ENCODE peak calls at places on chromosomes 1 and 21, in ten cellular contexts. One of them, this sample, is unnamed.

GRCh38 chr1:94677714-94678113 is 136.2 kb upstream of the F3 start:
- DNase-seq in activated CD4-positive, alpha-beta T cell treated with anti-CD3 and anti-CD28 coated beads, Interleukin-2, amount 50 U/mL, for 24 hours: no peak
- DNase-seq in dermis blood vessel endothelial cell: no peak
- DNase-seq in activated T-helper 1 cell treated with anti-CD3 and anti-CD28 coated beads, Interleukin-12 subunit alpha, Interleukin-12 subunit beta, Interleukin-2, Interleukin-4 antibody, amounts not matched to agents 30 ng/mL and 10 ng/mL and 1 ng/mL, durations not matched to agents 14 hours and 24 hours and 36 hours: no peak
- DNase-seq in fibroblast of mammary gland: no peak
- DNase-seq in left colon: no peak
- DNase-seq in dorsolateral prefrontal cortex: no peak
- DNase-seq in thoracic aorta: no peak
- DNase-seq in GM04504: no peak
- DNase-seq in astrocyte of the cerebellum: no peak
- DNase-seq in this sample: no peak

GRCh38 chr1:211566431-211567025 is 12.4 kb downstream of the SLC30A1 start:
- DNase-seq in thoracic aorta: no peak
- DNase-seq in dorsolateral prefrontal cortex: no peak
- DNase-seq in GM04504: no peak
- DNase-seq in fibroblast of mammary gland: no peak
- DNase-seq in left colon: no peak
- DNase-seq in dermis blood vessel endothelial cell: no peak
- DNase-seq in activated CD4-positive, alpha-beta T cell treated with anti-CD3 and anti-CD28 coated beads, Interleukin-2, amount 50 U/mL, for 24 hours: no peak
- DNase-seq in activated T-helper 1 cell treated with anti-CD3 and anti-CD28 coated beads, Interleukin-12 subunit alpha, Interleukin-12 subunit beta, Interleukin-2, Interleukin-4 antibody, amounts not matched to agents 30 ng/mL and 10 ng/mL and 1 ng/mL, durations not matched to agents 14 hours and 24 hours and 36 hours: no peak
- DNase-seq in astrocyte of the cerebellum: no peak
- DNase-seq in this sample: no peak

GRCh38 chr1:20189664-20190063 is 3.3 kb upstream of the PLA2G2C start:
- DNase-seq in GM04504: no peak
- DNase-seq in dermis blood vessel endothelial cell: no peak
- DNase-seq in dorsolateral prefrontal cortex: no peak
- DNase-seq in fibroblast of mammary gland: no peak
- DNase-seq in left colon: no peak
- DNase-seq in thoracic aorta: no peak
- DNase-seq in astrocyte of the cerebellum: no peak
- DNase-seq in activated T-helper 1 cell treated with anti-CD3 and anti-CD28 coated beads, Interleukin-12 subunit alpha, Interleukin-12 subunit beta, Interleukin-2, Interleukin-4 antibody, amounts not matched to agents 30 ng/mL and 10 ng/mL and 1 ng/mL, durations not matched to agents 14 hours and 24 hours and 36 hours: no peak
- DNase-seq in activated CD4-positive, alpha-beta T cell treated with anti-CD3 and anti-CD28 coated beads, Interleukin-2, amount 50 U/mL, for 24 hours: no peak
- DNase-seq in this sample: no peak

GRCh38 chr1:222048030-222048632 is 306.2 kb upstream of the DUSP10 start:
- DNase-seq in activated T-helper 1 cell treated with anti-CD3 and anti-CD28 coated beads, Interleukin-12 subunit alpha, Interleukin-12 subunit beta, Interleukin-2, Interleukin-4 antibody, amounts not matched to agents 30 ng/mL and 10 ng/mL and 1 ng/mL, durations not matched to agents 14 hours and 24 hours and 36 hours: no peak
- DNase-seq in dermis blood vessel endothelial cell: no peak
- DNase-seq in left colon: no peak
- DNase-seq in dorsolateral prefrontal cortex: no peak
- DNase-seq in thoracic aorta: no peak
- DNase-seq in astrocyte of the cerebellum: peak
- DNase-seq in GM04504: peak
- DNase-seq in activated CD4-positive, alpha-beta T cell treated with anti-CD3 and anti-CD28 coated beads, Interleukin-2, amount 50 U/mL, for 24 hours: no peak
- DNase-seq in fibroblast of mammary gland: peak
- DNase-seq in this sample: no peak

GRCh38 chr21:45473496-45474322 is 68.5 kb downstream of the SLC19A1 start:
- DNase-seq in fibroblast of mammary gland: no peak
- DNase-seq in activated T-helper 1 cell treated with anti-CD3 and anti-CD28 coated beads, Interleukin-12 subunit alpha, Interleukin-12 subunit beta, Interleukin-2, Interleukin-4 antibody, amounts not matched to agents 30 ng/mL and 10 ng/mL and 1 ng/mL, durations not matched to agents 14 hours and 24 hours and 36 hours: no peak
- DNase-seq in thoracic aorta: no peak
- DNase-seq in astrocyte of the cerebellum: no peak
- DNase-seq in activated CD4-positive, alpha-beta T cell treated with anti-CD3 and anti-CD28 coated beads, Interleukin-2, amount 50 U/mL, for 24 hours: no peak
- DNase-seq in dorsolateral prefrontal cortex: no peak
- DNase-seq in GM04504: no peak
- DNase-seq in left colon: no peak
- DNase-seq in dermis blood vessel endothelial cell: no peak
- DNase-seq in this sample: no peak

GRCh38 chr1:99544328-99544727 is 101.6 kb upstream of the PALMD start:
- DNase-seq in dermis blood vessel endothelial cell: peak
- DNase-seq in fibroblast of mammary gland: peak
- DNase-seq in activated CD4-positive, alpha-beta T cell treated with anti-CD3 and anti-CD28 coated beads, Interleukin-2, amount 50 U/mL, for 24 hours: no peak
- DNase-seq in GM04504: no peak
- DNase-seq in left colon: no peak
- DNase-seq in dorsolateral prefrontal cortex: no peak
- DNase-seq in thoracic aorta: no peak
- DNase-seq in astrocyte of the cerebellum: peak
- DNase-seq in activated T-helper 1 cell treated with anti-CD3 and anti-CD28 coated beads, Interleukin-12 subunit alpha, Interleukin-12 subunit beta, Interleukin-2, Interleukin-4 antibody, amounts not matched to agents 30 ng/mL and 10 ng/mL and 1 ng/mL, durations not matched to agents 14 hours and 24 hours and 36 hours: no peak
- DNase-seq in this sample: no peak

GRCh38 chr1:234114648-234115307 is 210.3 kb downstream of the SLC35F3 start:
- DNase-seq in left colon: peak
- DNase-seq in dorsolateral prefrontal cortex: peak
- DNase-seq in thoracic aorta: no peak
- DNase-seq in astrocyte of the cerebellum: peak
- DNase-seq in GM04504: peak
- DNase-seq in fibroblast of mammary gland: peak
- DNase-seq in activated T-helper 1 cell treated with anti-CD3 and anti-CD28 coated beads, Interleukin-12 subunit alpha, Interleukin-12 subunit beta, Interleukin-2, Interleukin-4 antibody, amounts not matched to agents 30 ng/mL and 10 ng/mL and 1 ng/mL, durations not matched to agents 14 hours and 24 hours and 36 hours: no peak
- DNase-seq in activated CD4-positive, alpha-beta T cell treated with anti-CD3 and anti-CD28 coated beads, Interleukin-2, amount 50 U/mL, for 24 hours: no peak
- DNase-seq in dermis blood vessel endothelial cell: peak
- DNase-seq in this sample: peak

GRCh38 chr1:9289724-9290493 is 2.8 kb upstream of the SPSB1 start:
- DNase-seq in activated CD4-positive, alpha-beta T cell treated with anti-CD3 and anti-CD28 coated beads, Interleukin-2, amount 50 U/mL, for 24 hours: no peak
- DNase-seq in thoracic aorta: peak
- DNase-seq in activated T-helper 1 cell treated with anti-CD3 and anti-CD28 coated beads, Interleukin-12 subunit alpha, Interleukin-12 subunit beta, Interleukin-2, Interleukin-4 antibody, amounts not matched to agents 30 ng/mL and 10 ng/mL and 1 ng/mL, durations not matched to agents 14 hours and 24 hours and 36 hours: no peak
- DNase-seq in GM04504: peak
- DNase-seq in astrocyte of the cerebellum: no peak
- DNase-seq in dermis blood vessel endothelial cell: peak
- DNase-seq in left colon: no peak
- DNase-seq in fibroblast of mammary gland: peak
- DNase-seq in dorsolateral prefrontal cortex: no peak
- DNase-seq in this sample: no peak

GRCh38 chr21:42614811-42615342 is 38.5 kb upstream of the PDE9A start:
- DNase-seq in activated T-helper 1 cell treated with anti-CD3 and anti-CD28 coated beads, Interleukin-12 subunit alpha, Interleukin-12 subunit beta, Interleukin-2, Interleukin-4 antibody, amounts not matched to agents 30 ng/mL and 10 ng/mL and 1 ng/mL, durations not matched to agents 14 hours and 24 hours and 36 hours: peak
- DNase-seq in left colon: peak
- DNase-seq in GM04504: no peak
- DNase-seq in dermis blood vessel endothelial cell: no peak
- DNase-seq in activated CD4-positive, alpha-beta T cell treated with anti-CD3 and anti-CD28 coated beads, Interleukin-2, amount 50 U/mL, for 24 hours: peak
- DNase-seq in astrocyte of the cerebellum: no peak
- DNase-seq in dorsolateral prefrontal cortex: no peak
- DNase-seq in thoracic aorta: no peak
- DNase-seq in fibroblast of mammary gland: peak
- DNase-seq in this sample: peak

GRCh38 chr1:116122955-116123757 is 12.0 kb downstream of the MAB21L3 start:
- DNase-seq in left colon: peak
- DNase-seq in fibroblast of mammary gland: peak
- DNase-seq in thoracic aorta: no peak
- DNase-seq in GM04504: peak
- DNase-seq in astrocyte of the cerebellum: peak
- DNase-seq in dorsolateral prefrontal cortex: no peak
- DNase-seq in activated CD4-positive, alpha-beta T cell treated with anti-CD3 and anti-CD28 coated beads, Interleukin-2, amount 50 U/mL, for 24 hours: no peak
- DNase-seq in dermis blood vessel endothelial cell: no peak
- DNase-seq in activated T-helper 1 cell treated with anti-CD3 and anti-CD28 coated beads, Interleukin-12 subunit alpha, Interleukin-12 subunit beta, Interleukin-2, Interleukin-4 antibody, amounts not matched to agents 30 ng/mL and 10 ng/mL and 1 ng/mL, durations not matched to agents 14 hours and 24 hours and 36 hours: no peak
- DNase-seq in this sample: peak

GRCh38 chr1:158055854-158056253 is 62.4 kb downstream of the KIRREL1 start:
- DNase-seq in activated T-helper 1 cell treated with anti-CD3 and anti-CD28 coated beads, Interleukin-12 subunit alpha, Interleukin-12 subunit beta, Interleukin-2, Interleukin-4 antibody, amounts not matched to agents 30 ng/mL and 10 ng/mL and 1 ng/mL, durations not matched to agents 14 hours and 24 hours and 36 hours: no peak
- DNase-seq in left colon: no peak
- DNase-seq in GM04504: no peak
- DNase-seq in thoracic aorta: no peak
- DNase-seq in dermis blood vessel endothelial cell: peak
- DNase-seq in astrocyte of the cerebellum: no peak
- DNase-seq in dorsolateral prefrontal cortex: no peak
- DNase-seq in activated CD4-positive, alpha-beta T cell treated with anti-CD3 and anti-CD28 coated beads, Interleukin-2, amount 50 U/mL, for 24 hours: no peak
- DNase-seq in fibroblast of mammary gland: no peak
- DNase-seq in this sample: no peak

GRCh38 chr1:85344256-85344694 is 67.8 kb upstream of the BCL10 start:
- DNase-seq in activated CD4-positive, alpha-beta T cell treated with anti-CD3 and anti-CD28 coated beads, Interleukin-2, amount 50 U/mL, for 24 hours: no peak
- DNase-seq in astrocyte of the cerebellum: no peak
- DNase-seq in left colon: peak
- DNase-seq in activated T-helper 1 cell treated with anti-CD3 and anti-CD28 coated beads, Interleukin-12 subunit alpha, Interleukin-12 subunit beta, Interleukin-2, Interleukin-4 antibody, amounts not matched to agents 30 ng/mL and 10 ng/mL and 1 ng/mL, durations not matched to agents 14 hours and 24 hours and 36 hours: no peak
- DNase-seq in dermis blood vessel endothelial cell: peak
- DNase-seq in fibroblast of mammary gland: peak
- DNase-seq in thoracic aorta: no peak
- DNase-seq in GM04504: no peak
- DNase-seq in dorsolateral prefrontal cortex: no peak
- DNase-seq in this sample: no peak

GRCh38 chr1:111904478-111905218 is 84.8 kb downstream of the KCND3 start:
- DNase-seq in astrocyte of the cerebellum: peak
- DNase-seq in GM04504: no peak
- DNase-seq in left colon: no peak
- DNase-seq in dermis blood vessel endothelial cell: no peak
- DNase-seq in dorsolateral prefrontal cortex: peak
- DNase-seq in fibroblast of mammary gland: no peak
- DNase-seq in activated CD4-positive, alpha-beta T cell treated with anti-CD3 and anti-CD28 coated beads, Interleukin-2, amount 50 U/mL, for 24 hours: no peak
- DNase-seq in activated T-helper 1 cell treated with anti-CD3 and anti-CD28 coated beads, Interleukin-12 subunit alpha, Interleukin-12 subunit beta, Interleukin-2, Interleukin-4 antibody, amounts not matched to agents 30 ng/mL and 10 ng/mL and 1 ng/mL, durations not matched to agents 14 hours and 24 hours and 36 hours: no peak
- DNase-seq in thoracic aorta: no peak
- DNase-seq in this sample: no peak

GRCh38 chr21:35989185-35989735 is 71.1 kb downstream of the SETD4 start:
- DNase-seq in left colon: peak
- DNase-seq in dorsolateral prefrontal cortex: no peak
- DNase-seq in activated T-helper 1 cell treated with anti-CD3 and anti-CD28 coated beads, Interleukin-12 subunit alpha, Interleukin-12 subunit beta, Interleukin-2, Interleukin-4 antibody, amounts not matched to agents 30 ng/mL and 10 ng/mL and 1 ng/mL, durations not matched to agents 14 hours and 24 hours and 36 hours: no peak
- DNase-seq in thoracic aorta: no peak
- DNase-seq in astrocyte of the cerebellum: no peak
- DNase-seq in fibroblast of mammary gland: peak
- DNase-seq in activated CD4-positive, alpha-beta T cell treated with anti-CD3 and anti-CD28 coated beads, Interleukin-2, amount 50 U/mL, for 24 hours: no peak
- DNase-seq in GM04504: peak
- DNase-seq in dermis blood vessel endothelial cell: no peak
- DNase-seq in this sample: peak

GRCh38 chr1:60280764-60281278 is 207.3 kb upstream of the C1orf87 start:
- DNase-seq in dorsolateral prefrontal cortex: no peak
- DNase-seq in activated CD4-positive, alpha-beta T cell treated with anti-CD3 and anti-CD28 coated beads, Interleukin-2, amount 50 U/mL, for 24 hours: no peak
- DNase-seq in dermis blood vessel endothelial cell: no peak
- DNase-seq in activated T-helper 1 cell treated with anti-CD3 and anti-CD28 coated beads, Interleukin-12 subunit alpha, Interleukin-12 subunit beta, Interleukin-2, Interleukin-4 antibody, amounts not matched to agents 30 ng/mL and 10 ng/mL and 1 ng/mL, durations not matched to agents 14 hours and 24 hours and 36 hours: no peak
- DNase-seq in thoracic aorta: no peak
- DNase-seq in left colon: no peak
- DNase-seq in GM04504: no peak
- DNase-seq in fibroblast of mammary gland: no peak
- DNase-seq in astrocyte of the cerebellum: no peak
- DNase-seq in this sample: no peak

GRCh38 chr1:160205974-160206369 is 788 bp downstream of the PEA15 start:
- DNase-seq in astrocyte of the cerebellum: no peak
- DNase-seq in thoracic aorta: peak
- DNase-seq in GM04504: no peak
- DNase-seq in activated T-helper 1 cell treated with anti-CD3 and anti-CD28 coated beads, Interleukin-12 subunit alpha, Interleukin-12 subunit beta, Interleukin-2, Interleukin-4 antibody, amounts not matched to agents 30 ng/mL and 10 ng/mL and 1 ng/mL, durations not matched to agents 14 hours and 24 hours and 36 hours: no peak
- DNase-seq in dorsolateral prefrontal cortex: peak
- DNase-seq in dermis blood vessel endothelial cell: peak
- DNase-seq in activated CD4-positive, alpha-beta T cell treated with anti-CD3 and anti-CD28 coated beads, Interleukin-2, amount 50 U/mL, for 24 hours: peak
- DNase-seq in fibroblast of mammary gland: peak
- DNase-seq in left colon: peak
- DNase-seq in this sample: peak

GRCh38 chr1:65069186-65069585 is 78.8 kb upstream of the AK4 start:
- DNase-seq in dorsolateral prefrontal cortex: no peak
- DNase-seq in activated CD4-positive, alpha-beta T cell treated with anti-CD3 and anti-CD28 coated beads, Interleukin-2, amount 50 U/mL, for 24 hours: no peak
- DNase-seq in GM04504: no peak
- DNase-seq in dermis blood vessel endothelial cell: no peak
- DNase-seq in thoracic aorta: no peak
- DNase-seq in left colon: peak
- DNase-seq in fibroblast of mammary gland: no peak
- DNase-seq in activated T-helper 1 cell treated with anti-CD3 and anti-CD28 coated beads, Interleukin-12 subunit alpha, Interleukin-12 subunit beta, Interleukin-2, Interleukin-4 antibody, amounts not matched to agents 30 ng/mL and 10 ng/mL and 1 ng/mL, durations not matched to agents 14 hours and 24 hours and 36 hours: no peak
- DNase-seq in astrocyte of the cerebellum: no peak
- DNase-seq in this sample: peak

GRCh38 chr1:194043984-194044755 is 857.8 kb upstream of the B3GALT2 start:
- DNase-seq in fibroblast of mammary gland: peak
- DNase-seq in dermis blood vessel endothelial cell: no peak
- DNase-seq in activated T-helper 1 cell treated with anti-CD3 and anti-CD28 coated beads, Interleukin-12 subunit alpha, Interleukin-12 subunit beta, Interleukin-2, Interleukin-4 antibody, amounts not matched to agents 30 ng/mL and 10 ng/mL and 1 ng/mL, durations not matched to agents 14 hours and 24 hours and 36 hours: no peak
- DNase-seq in activated CD4-positive, alpha-beta T cell treated with anti-CD3 and anti-CD28 coated beads, Interleukin-2, amount 50 U/mL, for 24 hours: no peak
- DNase-seq in thoracic aorta: no peak
- DNase-seq in astrocyte of the cerebellum: peak
- DNase-seq in GM04504: no peak
- DNase-seq in dorsolateral prefrontal cortex: no peak
- DNase-seq in left colon: no peak
- DNase-seq in this sample: no peak

GRCh38 chr21:26423506-26423905 is 149.6 kb downstream of the CYYR1 start:
- DNase-seq in dorsolateral prefrontal cortex: no peak
- DNase-seq in fibroblast of mammary gland: no peak
- DNase-seq in thoracic aorta: no peak
- DNase-seq in left colon: no peak
- DNase-seq in dermis blood vessel endothelial cell: no peak
- DNase-seq in activated CD4-positive, alpha-beta T cell treated with anti-CD3 and anti-CD28 coated beads, Interleukin-2, amount 50 U/mL, for 24 hours: no peak
- DNase-seq in activated T-helper 1 cell treated with anti-CD3 and anti-CD28 coated beads, Interleukin-12 subunit alpha, Interleukin-12 subunit beta, Interleukin-2, Interleukin-4 antibody, amounts not matched to agents 30 ng/mL and 10 ng/mL and 1 ng/mL, durations not matched to agents 14 hours and 24 hours and 36 hours: no peak
- DNase-seq in astrocyte of the cerebellum: no peak
- DNase-seq in GM04504: no peak
- DNase-seq in this sample: no peak

GRCh38 chr21:31442339-31442738 is 98.3 kb upstream of the TIAM1 start:
- DNase-seq in activated T-helper 1 cell treated with anti-CD3 and anti-CD28 coated beads, Interleukin-12 subunit alpha, Interleukin-12 subunit beta, Interleukin-2, Interleukin-4 antibody, amounts not matched to agents 30 ng/mL and 10 ng/mL and 1 ng/mL, durations not matched to agents 14 hours and 24 hours and 36 hours: no peak
- DNase-seq in thoracic aorta: no peak
- DNase-seq in fibroblast of mammary gland: no peak
- DNase-seq in dermis blood vessel endothelial cell: no peak
- DNase-seq in dorsolateral prefrontal cortex: no peak
- DNase-seq in GM04504: no peak
- DNase-seq in left colon: no peak
- DNase-seq in astrocyte of the cerebellum: no peak
- DNase-seq in activated CD4-positive, alpha-beta T cell treated with anti-CD3 and anti-CD28 coated beads, Interleukin-2, amount 50 U/mL, for 24 hours: no peak
- DNase-seq in this sample: no peak

GRCh38 chr1:200029035-200029623 is 1.6 kb downstream of the NR5A2 start:
- DNase-seq in GM04504: no peak
- DNase-seq in thoracic aorta: no peak
- DNase-seq in dermis blood vessel endothelial cell: peak
- DNase-seq in left colon: peak
- DNase-seq in astrocyte of the cerebellum: no peak
- DNase-seq in activated CD4-positive, alpha-beta T cell treated with anti-CD3 and anti-CD28 coated beads, Interleukin-2, amount 50 U/mL, for 24 hours: no peak
- DNase-seq in fibroblast of mammary gland: no peak
- DNase-seq in dorsolateral prefrontal cortex: no peak
- DNase-seq in activated T-helper 1 cell treated with anti-CD3 and anti-CD28 coated beads, Interleukin-12 subunit alpha, Interleukin-12 subunit beta, Interleukin-2, Interleukin-4 antibody, amounts not matched to agents 30 ng/mL and 10 ng/mL and 1 ng/mL, durations not matched to agents 14 hours and 24 hours and 36 hours: no peak
- DNase-seq in this sample: peak

GRCh38 chr1:20964540-20965484 is 177.7 kb upstream of the HP1BP3 start:
- DNase-seq in left colon: peak
- DNase-seq in fibroblast of mammary gland: no peak
- DNase-seq in thoracic aorta: no peak
- DNase-seq in dorsolateral prefrontal cortex: no peak
- DNase-seq in dermis blood vessel endothelial cell: peak
- DNase-seq in activated T-helper 1 cell treated with anti-CD3 and anti-CD28 coated beads, Interleukin-12 subunit alpha, Interleukin-12 subunit beta, Interleukin-2, Interleukin-4 antibody, amounts not matched to agents 30 ng/mL and 10 ng/mL and 1 ng/mL, durations not matched to agents 14 hours and 24 hours and 36 hours: no peak
- DNase-seq in astrocyte of the cerebellum: no peak
- DNase-seq in GM04504: no peak
- DNase-seq in activated CD4-positive, alpha-beta T cell treated with anti-CD3 and anti-CD28 coated beads, Interleukin-2, amount 50 U/mL, for 24 hours: no peak
- DNase-seq in this sample: peak

GRCh38 chr1:20008391-20008841 is 29.0 kb upstream of the PLA2G2A start:
- DNase-seq in activated CD4-positive, alpha-beta T cell treated with anti-CD3 and anti-CD28 coated beads, Interleukin-2, amount 50 U/mL, for 24 hours: no peak
- DNase-seq in thoracic aorta: no peak
- DNase-seq in GM04504: peak
- DNase-seq in left colon: no peak
- DNase-seq in dorsolateral prefrontal cortex: no peak
- DNase-seq in dermis blood vessel endothelial cell: no peak
- DNase-seq in fibroblast of mammary gland: peak
- DNase-seq in astrocyte of the cerebellum: no peak
- DNase-seq in activated T-helper 1 cell treated with anti-CD3 and anti-CD28 coated beads, Interleukin-12 subunit alpha, Interleukin-12 subunit beta, Interleukin-2, Interleukin-4 antibody, amounts not matched to agents 30 ng/mL and 10 ng/mL and 1 ng/mL, durations not matched to agents 14 hours and 24 hours and 36 hours: no peak
- DNase-seq in this sample: no peak

GRCh38 chr1:156676820-156677615 is at the start of gene NES:
- DNase-seq in activated CD4-positive, alpha-beta T cell treated with anti-CD3 and anti-CD28 coated beads, Interleukin-2, amount 50 U/mL, for 24 hours: no peak
- DNase-seq in astrocyte of the cerebellum: no peak
- DNase-seq in fibroblast of mammary gland: peak
- DNase-seq in GM04504: no peak
- DNase-seq in activated T-helper 1 cell treated with anti-CD3 and anti-CD28 coated beads, Interleukin-12 subunit alpha, Interleukin-12 subunit beta, Interleukin-2, Interleukin-4 antibody, amounts not matched to agents 30 ng/mL and 10 ng/mL and 1 ng/mL, durations not matched to agents 14 hours and 24 hours and 36 hours: no peak
- DNase-seq in left colon: peak
- DNase-seq in dermis blood vessel endothelial cell: peak
- DNase-seq in thoracic aorta: no peak
- DNase-seq in dorsolateral prefrontal cortex: peak
- DNase-seq in this sample: no peak

GRCh38 chr1:226268421-226269124 is 40.4 kb downstream of the LIN9 start:
- DNase-seq in dorsolateral prefrontal cortex: no peak
- DNase-seq in activated CD4-positive, alpha-beta T cell treated with anti-CD3 and anti-CD28 coated beads, Interleukin-2, amount 50 U/mL, for 24 hours: no peak
- DNase-seq in GM04504: peak
- DNase-seq in astrocyte of the cerebellum: no peak
- DNase-seq in dermis blood vessel endothelial cell: peak
- DNase-seq in thoracic aorta: no peak
- DNase-seq in fibroblast of mammary gland: peak
- DNase-seq in left colon: no peak
- DNase-seq in activated T-helper 1 cell treated with anti-CD3 and anti-CD28 coated beads, Interleukin-12 subunit alpha, Interleukin-12 subunit beta, Interleukin-2, Interleukin-4 antibody, amounts not matched to agents 30 ng/mL and 10 ng/mL and 1 ng/mL, durations not matched to agents 14 hours and 24 hours and 36 hours: no peak
- DNase-seq in this sample: no peak

GRCh38 chr1:9399510-9400424 is 107.1 kb downstream of the SPSB1 start:
- DNase-seq in dorsolateral prefrontal cortex: no peak
- DNase-seq in thoracic aorta: no peak
- DNase-seq in activated CD4-positive, alpha-beta T cell treated with anti-CD3 and anti-CD28 coated beads, Interleukin-2, amount 50 U/mL, for 24 hours: no peak
- DNase-seq in left colon: no peak
- DNase-seq in dermis blood vessel endothelial cell: peak
- DNase-seq in activated T-helper 1 cell treated with anti-CD3 and anti-CD28 coated beads, Interleukin-12 subunit alpha, Interleukin-12 subunit beta, Interleukin-2, Interleukin-4 antibody, amounts not matched to agents 30 ng/mL and 10 ng/mL and 1 ng/mL, durations not matched to agents 14 hours and 24 hours and 36 hours: no peak
- DNase-seq in GM04504: no peak
- DNase-seq in fibroblast of mammary gland: no peak
- DNase-seq in astrocyte of the cerebellum: no peak
- DNase-seq in this sample: no peak

GRCh38 chr1:226092955-226093354 is 30.4 kb downstream of the H3-3A start:
- DNase-seq in GM04504: peak
- DNase-seq in astrocyte of the cerebellum: no peak
- DNase-seq in activated CD4-positive, alpha-beta T cell treated with anti-CD3 and anti-CD28 coated beads, Interleukin-2, amount 50 U/mL, for 24 hours: no peak
- DNase-seq in thoracic aorta: no peak
- DNase-seq in fibroblast of mammary gland: peak
- DNase-seq in dermis blood vessel endothelial cell: peak
- DNase-seq in activated T-helper 1 cell treated with anti-CD3 and anti-CD28 coated beads, Interleukin-12 subunit alpha, Interleukin-12 subunit beta, Interleukin-2, Interleukin-4 antibody, amounts not matched to agents 30 ng/mL and 10 ng/mL and 1 ng/mL, durations not matched to agents 14 hours and 24 hours and 36 hours: no peak
- DNase-seq in left colon: no peak
- DNase-seq in dorsolateral prefrontal cortex: no peak
- DNase-seq in this sample: no peak

GRCh38 chr1:230568008-230568407 is 74.3 kb upstream of the COG2 start:
- DNase-seq in astrocyte of the cerebellum: no peak
- DNase-seq in dorsolateral prefrontal cortex: peak
- DNase-seq in left colon: peak
- DNase-seq in activated CD4-positive, alpha-beta T cell treated with anti-CD3 and anti-CD28 coated beads, Interleukin-2, amount 50 U/mL, for 24 hours: no peak
- DNase-seq in dermis blood vessel endothelial cell: no peak
- DNase-seq in fibroblast of mammary gland: peak
- DNase-seq in activated T-helper 1 cell treated with anti-CD3 and anti-CD28 coated beads, Interleukin-12 subunit alpha, Interleukin-12 subunit beta, Interleukin-2, Interleukin-4 antibody, amounts not matched to agents 30 ng/mL and 10 ng/mL and 1 ng/mL, durations not matched to agents 14 hours and 24 hours and 36 hours: no peak
- DNase-seq in GM04504: no peak
- DNase-seq in thoracic aorta: no peak
- DNase-seq in this sample: peak

This sample was measured in mucosa of descending colon.